ENCODE peak calls at places on chromosomes 12 and 14, in ten cellular contexts. Z is aorta; C is CD8-positive, alpha-beta T cell; W is heart left ventricle; A is colonic mucosa; I is neuronal stem cell; V is lower lobe of right lung; P is H7; M is IMR-90; K is GM06990. S is an unnamed sample.

GRCh38 chr12:57604454-57605307 is at the start of gene DTX3:
- DNase-seq in Z (peak; percentile 69), C (no peak), W (peak; percentile 64), A (peak; percentile 31), I (no peak), V (no peak), P (peak; percentile 83), M (no peak), K (peak; percentile 44), S (no peak)

GRCh38 chr14:21264025-21264801 is 5.0 kb downstream of the HNRNPC start:
- DNase-seq in Z (no peak), C (no peak), W (no peak), A (no peak), I (no peak), V (no peak), P (no peak), M (peak; percentile 91), K (peak; percentile 71), S (no peak)

GRCh38 chr14:104119700-104120251 is 18.6 kb upstream of the KIF26A start:
- DNase-seq in Z (peak; percentile 24), C (no peak), W (peak; percentile 5), A (peak; percentile 12), I (no peak), V (no peak), P (peak; percentile 38), M (no peak), K (no peak), S (no peak)

GRCh38 chr14:68384335-68384734 is 408.5 kb downstream of the ZFP36L1 start:
- DNase-seq in Z (peak; percentile 81), C (no peak), W (peak; percentile 75), A (no peak), I (no peak), V (no peak), P (no peak), M (no peak), K (no peak), S (no peak)

GRCh38 chr12:101923049-101923718 is 45.8 kb downstream of the DRAM1 start:
- DNase-seq in Z (no peak), C (no peak), W (no peak), A (no peak), I (no peak), V (no peak), P (no peak), M (no peak), K (no peak), S (no peak)

GRCh38 chr14:84025258-84026012 is 1504.5 kb upstream of the FLRT2 start:
- DNase-seq in Z (peak; percentile 43), C (no peak), W (peak; percentile 40), A (no peak), I (no peak), V (no peak), P (no peak), M (no peak), K (no peak), S (no peak)

GRCh38 chr12:39006286-39006685 is 100.9 kb upstream of the CPNE8 start:
- DNase-seq in Z (no peak), C (no peak), W (no peak), A (no peak), I (no peak), V (no peak), P (no peak), M (no peak), K (no peak), S (no peak)

GRCh38 chr12:58584885-58585284 is 335.4 kb downstream of the LRIG3 start:
- DNase-seq in Z (no peak), C (no peak), W (no peak), A (no peak), I (no peak), V (no peak), P (no peak), M (peak; percentile 37), K (no peak), S (no peak)

GRCh38 chr14:61581340-61581739 is 114.0 kb upstream of the HIF1A start:
- DNase-seq in Z (no peak), C (no peak), W (no peak), A (no peak), I (no peak), V (no peak), P (no peak), M (no peak), K (no peak), S (no peak)

GRCh38 chr14:104794099-104794498 is 1.4 kb downstream of the AKT1 start:
- DNase-seq in Z (no peak), C (no peak), W (peak; percentile 67), A (peak; percentile 77), I (no peak), V (peak; percentile 77), P (peak; percentile 99), M (peak; percentile 66), K (peak; percentile 66), S (peak; percentile 69)

GRCh38 chr14:95477411-95478089 is 38.9 kb downstream of the SYNE3 start:
- DNase-seq in Z (no peak), C (no peak), W (no peak), A (no peak), I (no peak), V (no peak), P (no peak), M (no peak), K (no peak), S (no peak)

GRCh38 chr12:21774358-21775129 is at the start of gene KCNJ8:
- DNase-seq in Z (peak; percentile 86), C (no peak), W (peak; percentile 95), A (no peak), I (peak; percentile 73), V (peak; percentile 83), P (peak; percentile 83), M (peak; percentile 50), K (no peak), S (peak; percentile 71)

GRCh38 chr12:42809226-42809625 is 219.7 kb upstream of the PRICKLE1 start:
- DNase-seq in Z (no peak), C (no peak), W (no peak), A (no peak), I (no peak), V (no peak), P (no peak), M (peak; percentile 48), K (no peak), S (no peak)

GRCh38 chr12:106267535-106267934 is 19.7 kb upstream of the CKAP4 start:
- DNase-seq in Z (no peak), C (no peak), W (no peak), A (no peak), I (no peak), V (no peak), P (no peak), M (no peak), K (no peak), S (no peak)

GRCh38 chr12:46657416-46658411 is 168.1 kb downstream of the SLC38A4 start:
- DNase-seq in Z (no peak), C (no peak), W (no peak), A (no peak), I (no peak), V (no peak), P (no peak), M (peak; percentile 59), K (no peak), S (no peak)

GRCh38 chr12:124777399-124778372 is 86.0 kb downstream of the SCARB1 start:
- DNase-seq in Z (no peak), C (no peak), W (no peak), A (no peak), I (no peak), V (no peak), P (peak; percentile 36), M (no peak), K (no peak), S (no peak)

GRCh38 chr12:43812926-43813325 is 6.8 kb upstream of the TWF1 start:
- DNase-seq in Z (no peak), C (no peak), W (no peak), A (no peak), I (no peak), V (no peak), P (no peak), M (peak; percentile 53), K (no peak), S (no peak)

GRCh38 chr14:87992720-87993484 is at the start of gene GALC:
- DNase-seq in Z (peak; percentile 98), C (peak; percentile 95), W (peak; percentile 98), A (peak; percentile 95), I (peak; percentile 85), V (peak; percentile 98), P (peak; percentile 87), M (peak; percentile 89), K (peak; percentile 95), S (peak; percentile 77)

GRCh38 chr14:87995500-87996275 is 2.7 kb upstream of the GALC start:
- DNase-seq in Z (no peak), C (no peak), W (no peak), A (no peak), I (no peak), V (no peak), P (no peak), M (no peak), K (no peak), S (no peak)

GRCh38 chr14:87993485-87993809 is 465 bp upstream of the GALC start:
- DNase-seq in Z (no peak), C (no peak), W (no peak), A (no peak), I (no peak), V (no peak), P (no peak), M (no peak), K (no peak), S (no peak)

GRCh38 chr14:87996276-87996592 is 3.3 kb upstream of the GALC start:
- DNase-seq in Z (no peak), C (no peak), W (no peak), A (no peak), I (no peak), V (no peak), P (no peak), M (peak; percentile 39), K (no peak), S (no peak)

GRCh38 chr14:87994974-87995373 is 2.0 kb upstream of the GALC start:
- DNase-seq in Z (no peak), C (no peak), W (no peak), A (no peak), I (no peak), V (no peak), P (no peak), M (no peak), K (peak; percentile 53), S (no peak)
- H3K4me3 ChIP-seq in Z (no peak overlapping the region), C (no peak overlapping the region), W (no peak overlapping the region), A (no peak overlapping the region), I (no peak overlapping the region), V (no peak overlapping the region), P (no peak overlapping the region), M (no peak overlapping the region), K (no peak overlapping the region), S (no peak overlapping the region)

GRCh38 chr14:102078840-102079699 is 7.8 kb downstream of the HSP90AA1 start:
- DNase-seq in Z (no peak), C (no peak), W (no peak), A (peak; percentile 20), I (no peak), V (no peak), P (no peak), M (no peak), K (no peak), S (no peak)
- H3K36me3 ChIP-seq in Z (no peaks in the 10 kb centered on the region), C (peaks cover 37% of the 10 kb centered on the region), W (peaks cover 32% of the 10 kb centered on the region), A (peaks cover 17% of the 10 kb centered on the region), I (peaks cover 62% of the 10 kb centered on the region), V (peaks cover 61% of the 10 kb centered on the region), P (peaks cover 36% of the 10 kb centered on the region), M (peaks cover 51% of the 10 kb centered on the region), K (peaks cover 25% of the 10 kb centered on the region), S (peaks cover 47% of the 10 kb centered on the region)

GRCh38 chr12:48015129-48015528 is 10.9 kb upstream of the COL2A1 start:
- DNase-seq in Z (no peak), C (no peak), W (no peak), A (no peak), I (no peak), V (no peak), P (no peak), M (no peak), K (no peak), S (no peak)
- H3K27me3 ChIP-seq in Z (peaks cover 1% of the 10 kb centered on the region), C (no peaks in the 10 kb centered on the region), W (peaks cover 20% of the 10 kb centered on the region), A (no peaks in the 10 kb centered on the region), I (peaks cover 3% of the 10 kb centered on the region), V (peaks cover 10% of the 10 kb centered on the region), P (peaks cover 97% of the 10 kb centered on the region), M (peaks cover 72% of the 10 kb centered on the region), K (peaks cover 1% of the 10 kb centered on the region), S (peaks cover 29% of the 10 kb centered on the region)

GRCh38 chr12:9646794-9647622 is 22.5 kb upstream of the CLEC2D start:
- DNase-seq in Z (no peak), C (no peak), W (no peak), A (no peak), I (peak; percentile 3), V (no peak), P (peak; percentile 27), M (peak; percentile 56), K (no peak), S (no peak)
- H3K4me3 ChIP-seq in Z (no peak overlapping the region), C (peak overlapping the region; percentile 81), W (peak overlapping the region; percentile 84), A (peak overlapping the region; percentile 68), I (peak overlapping the region; percentile 76), V (peak overlapping the region; percentile 69), P (peak overlapping the region; percentile 69), M (no peak overlapping the region), K (peak overlapping the region; percentile 67), S (peak overlapping the region; percentile 76)

S was measured in MG63.